ENCODE peak calls at places on chromosomes 16 and 17, in five cellular contexts. B is IMR-90, C is neuronal stem cell, K is H1, E is mesenchymal stem cell. F is an unnamed sample. For H3K36me3, the result is how much of the 10 kb centered on the place peaks cover.

GRCh38 chr16:11614587-11615175 is 28.0 kb upstream of the LITAF start:
- DNase-seq in B (no peak), C (no peak), K (no peak), E (no peak), F (peak)

GRCh38 chr17:79019631-79020584 is 4.1 kb upstream of the C1QTNF1 start:
- DNase-seq in B (peak), C (peak), K (no peak), E (peak), F (peak)

GRCh38 chr17:17058304-17058703 is 16.0 kb downstream of the MPRIP start:
- DNase-seq in B (no peak), C (no peak), K (no peak), E (no peak), F (no peak)

GRCh38 chr16:21101631-21102420 is 48.8 kb downstream of the DNAH3 start:
- DNase-seq in B (peak), C (peak), K (no peak), E (peak), F (no peak)

GRCh38 chr17:39752241-39752831 is 14.6 kb downstream of the GRB7 start:
- DNase-seq in B (no peak), C (no peak), K (no peak), E (no peak), F (no peak)

GRCh38 chr17:75087558-75088453 is at the start of gene SLC16A5:
- DNase-seq in B (peak), C (peak), K (peak), E (peak), F (peak)

GRCh38 chr17:81221371-81221841 is 1.4 kb downstream of the CEP131 start:
- DNase-seq in B (no peak), C (peak), K (peak), E (no peak), F (no peak)

GRCh38 chr17:72971513-72971880 is 121.0 kb downstream of the SLC39A11 start:
- DNase-seq in B (no peak), C (no peak), K (no peak), E (no peak), F (no peak)

GRCh38 chr16:61237804-61238485 is 798.3 kb downstream of the CDH8 start:
- DNase-seq in B (no peak), C (no peak), K (no peak), E (no peak), F (no peak)

GRCh38 chr16:89167425-89167941 is 4.1 kb upstream of the CDH15 start:
- DNase-seq in B (peak), C (peak), K (peak), E (peak), F (peak)

GRCh38 chr17:41003926-41004325 is 4.2 kb upstream of the KRTAP3-2 start:
- DNase-seq in B (no peak), C (no peak), K (no peak), E (no peak), F (no peak)

GRCh38 chr17:44940321-44940720 is 7.3 kb downstream of the KIF18B start:
- DNase-seq in B (no peak), C (no peak), K (no peak), E (no peak), F (peak)

GRCh38 chr17:32497431-32498205 is 10.8 kb downstream of the CDK5R1 start:
- DNase-seq in B (no peak), C (no peak), K (no peak), E (peak), F (no peak)

GRCh38 chr17:72812823-72813222 is 279.7 kb downstream of the SLC39A11 start:
- DNase-seq in B (peak), C (no peak), K (no peak), E (peak), F (no peak)

GRCh38 chr17:561118-561517 is 153.5 kb downstream of the VPS53 start:
- DNase-seq in B (peak), C (no peak), K (no peak), E (peak), F (no peak)

GRCh38 chr17:8079291-8080207 is 8.0 kb downstream of the ALOX12B start:
- DNase-seq in B (peak), C (peak), K (peak), E (peak), F (peak)

GRCh38 chr16:12219992-12220391 is 243.5 kb downstream of the SNX29 start:
- DNase-seq in B (no peak), C (no peak), K (no peak), E (no peak), F (no peak)

GRCh38 chr17:50681260-50682200 is 26.2 kb downstream of the ANKRD40 start:
- DNase-seq in B (peak), C (no peak), K (no peak), E (peak), F (peak)

GRCh38 chr17:76250141-76250540 is 9.8 kb upstream of the RNF157 start:
- DNase-seq in B (no peak), C (no peak), K (no peak), E (no peak), F (no peak)

GRCh38 chr17:8192070-8192815 is 2.3 kb upstream of the BORCS6 start:
- DNase-seq in B (peak), C (peak), K (peak), E (peak), F (peak)

GRCh38 chr17:42775534-42776098 is 2.4 kb downstream of the VPS25 start:
- DNase-seq in B (peak), C (no peak), K (no peak), E (peak), F (no peak)

GRCh38 chr17:6924121-6924676 is 71.7 kb upstream of the ALOX12 start:
- DNase-seq in B (no peak), C (no peak), K (no peak), E (no peak), F (no peak)

GRCh38 chr17:50949128-50950001 is 83.2 kb upstream of the TOB1 start:
- DNase-seq in B (no peak), C (no peak), K (no peak), E (no peak), F (no peak)

GRCh38 chr17:74045608-74046007 is 157.9 kb upstream of the RPL38 start:
- DNase-seq in B (no peak), C (no peak), K (no peak), E (no peak), F (peak)

GRCh38 chr17:78414178-78415162 is 36.0 kb downstream of the PGS1 start:
- DNase-seq in B (no peak), C (no peak), K (no peak), E (no peak), F (no peak)

GRCh38 chr16:65111306-65111705 is 10.6 kb downstream of the CDH11 start:
- DNase-seq in B (no peak), C (no peak), K (no peak), E (no peak), F (no peak)

GRCh38 chr16:66928702-66929388 is 3.5 kb upstream of the RRAD start:
- DNase-seq in B (peak), C (no peak), K (peak), E (peak), F (no peak)

GRCh38 chr16:24073321-24073720 is 182.8 kb upstream of the CACNG3 start:
- DNase-seq in B (no peak), C (no peak), K (no peak), E (no peak), F (peak)

GRCh38 chr17:1861391-1862010 is 31.7 kb downstream of the RPA1 start:
- DNase-seq in B (no peak), C (no peak), K (no peak), E (no peak), F (no peak)

GRCh38 chr17:1868090-1868489 is 38.3 kb downstream of the RPA1 start:
- DNase-seq in B (no peak), C (no peak), K (no peak), E (no peak), F (no peak)

GRCh38 chr17:1867307-1867706 is 37.5 kb downstream of the RPA1 start:
- DNase-seq in B (no peak), C (no peak), K (no peak), E (no peak), F (no peak)

GRCh38 chr17:1860978-1861377 is 31.2 kb downstream of the RPA1 start:
- DNase-seq in B (no peak), C (no peak), K (no peak), E (no peak), F (no peak)

DNA sequence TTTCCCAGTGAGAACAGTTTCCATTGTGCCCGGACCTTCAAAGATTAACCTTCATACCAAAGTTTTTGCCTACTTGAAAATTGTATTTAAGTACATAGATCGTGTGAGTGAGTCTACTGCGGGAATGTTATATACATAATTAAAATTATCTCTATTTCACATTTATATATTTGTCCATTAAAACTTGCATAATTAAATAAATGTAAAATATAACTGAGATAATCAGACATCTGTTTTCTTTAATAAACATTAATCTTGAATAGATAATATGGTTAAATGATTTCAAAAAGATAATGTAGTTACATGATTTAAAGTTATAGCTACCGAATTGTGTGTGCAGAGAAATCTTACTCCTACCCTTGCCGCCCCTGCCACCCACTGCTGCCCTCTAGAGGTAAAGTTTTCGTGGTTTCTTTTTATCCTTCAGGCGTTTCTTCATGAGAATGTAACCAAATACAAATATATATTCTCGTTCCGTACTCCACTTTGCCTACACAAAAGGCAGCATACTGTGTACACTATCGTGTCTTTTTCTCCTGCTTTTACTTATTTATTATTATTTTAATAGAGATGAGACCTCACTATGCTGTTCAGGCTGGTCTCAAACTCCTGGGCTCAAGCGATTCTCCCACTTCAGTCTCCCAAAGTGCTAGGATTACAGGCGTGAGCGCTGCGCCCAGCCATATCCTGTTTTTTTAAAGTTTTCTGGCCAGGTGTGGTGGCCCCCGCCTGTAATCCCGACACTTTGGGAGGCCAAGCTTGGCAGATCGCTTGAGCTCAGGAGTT is 35.6 kb downstream of the RPA1 start:
- DNase-seq in B (peak), C (no peak), K (peak), E (peak), F (peak)
- H3K36me3 ChIP-seq in B (under half), C (under half), K (under half), E (under half), F (under half)

GRCh38 chr16:28823291-28823718 is 506 bp downstream of the ATXN2L start:
- DNase-seq in B (no peak), C (no peak), K (no peak), E (no peak), F (no peak)

GRCh38 chr16:28826141-28826540 is 3.3 kb downstream of the ATXN2L start:
- DNase-seq in B (peak), C (no peak), K (no peak), E (peak), F (no peak)

GRCh38 chr16:28822520-28823290 is at the start of gene ATXN2L:
- DNase-seq in B (peak), C (peak), K (peak), E (peak), F (peak)

GRCh38 chr16:28823719-28824547 is 1.1 kb downstream of the ATXN2L start:
- DNase-seq in B (peak), C (peak), K (peak), E (peak), F (peak)

DNA sequence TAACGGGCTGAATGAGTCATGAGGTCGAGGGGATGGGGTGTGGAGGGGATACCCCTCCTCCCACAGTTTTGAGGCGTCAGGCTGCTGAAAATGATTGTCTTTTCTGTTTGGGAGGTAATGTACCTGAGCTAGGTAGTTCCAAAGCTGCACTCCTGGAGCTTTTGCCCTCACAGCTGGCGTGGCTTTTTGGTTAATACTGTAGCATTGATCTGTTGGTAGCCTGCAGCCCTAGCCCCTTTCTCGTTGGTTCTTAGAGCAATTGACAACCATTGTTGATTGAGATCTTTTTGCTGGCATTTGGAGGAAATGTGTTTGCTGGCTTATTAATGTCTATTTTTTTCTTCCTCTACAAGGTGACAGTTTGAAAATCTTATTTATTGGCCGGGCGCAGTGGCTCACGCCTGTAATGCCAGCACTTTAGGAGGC is 1.8 kb downstream of the ATXN2L start:
- DNase-seq in B (no peak), C (no peak), K (no peak), E (no peak), F (no peak)
- H4K91ac ChIP-seq in B (peak), C (no peak), K (peak), E (peak), F (peak)

GRCh38 chr17:29155966-29156338 is 24.2 kb downstream of the MYO18A start:
- DNase-seq in B (peak), C (no peak), K (no peak), E (peak), F (peak)
- H2AK5ac ChIP-seq in B (peak), C (peak), K (peak), E (peak), F (peak)

GRCh38 chr17:82947051-82947991 is 107.5 kb upstream of the ZNF750 start:
- DNase-seq in B (no peak), C (no peak), K (no peak), E (no peak), F (no peak)

GRCh38 chr17:82946081-82946480 is 106.3 kb upstream of the ZNF750 start:
- DNase-seq in B (no peak), C (no peak), K (no peak), E (no peak), F (no peak)

GRCh38 chr17:82943339-82943738 is 103.5 kb upstream of the ZNF750 start:
- DNase-seq in B (no peak), C (no peak), K (no peak), E (no peak), F (no peak)

GRCh38 chr17:82943751-82944150 is 103.9 kb upstream of the ZNF750 start:
- DNase-seq in B (no peak), C (no peak), K (no peak), E (no peak), F (no peak)

DNA sequence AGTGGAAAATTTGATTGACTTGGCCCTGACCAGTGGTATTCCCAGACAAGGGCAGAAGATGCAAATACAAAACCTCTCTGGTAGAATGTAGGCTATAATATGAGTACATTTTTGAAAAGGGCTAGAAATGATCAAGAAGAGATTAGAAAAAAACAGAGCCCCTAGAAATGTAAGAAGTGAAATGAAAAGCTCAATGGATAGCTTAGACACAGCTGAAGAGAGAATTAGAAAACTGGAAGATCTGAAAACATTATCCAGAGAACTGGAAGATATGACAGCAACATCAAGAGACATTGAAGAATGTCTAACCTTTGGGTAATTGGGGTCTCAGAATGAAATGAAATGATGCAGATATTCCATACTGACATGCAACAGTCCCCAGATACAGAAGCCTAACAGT is 105.2 kb upstream of the ZNF750 start:
- DNase-seq in B (no peak), C (no peak), K (no peak), E (no peak), F (no peak)
- H3K36me3 ChIP-seq in B (under half), C (under half), K (under half), E (half or more), F (under half)

GRCh38 chr17:57918017-57918895 is 37.0 kb downstream of the CUEDC1 start:
- DNase-seq in B (peak), C (no peak), K (no peak), E (peak), F (no peak)
- H4K91ac ChIP-seq in B (peak), C (peak), K (no peak), E (peak), F (no peak)

GRCh38 chr16:7270006-7270405 is 62.6 kb upstream of the RBFOX1 start:
- DNase-seq in B (no peak), C (no peak), K (no peak), E (no peak), F (no peak)

GRCh38 chr16:7272567-7273158 is 60.0 kb upstream of the RBFOX1 start:
- DNase-seq in B (no peak), C (no peak), K (no peak), E (no peak), F (no peak)

GRCh38 chr16:7268182-7268581 is 64.5 kb upstream of the RBFOX1 start:
- DNase-seq in B (no peak), C (peak), K (peak), E (no peak), F (peak)

DNA sequence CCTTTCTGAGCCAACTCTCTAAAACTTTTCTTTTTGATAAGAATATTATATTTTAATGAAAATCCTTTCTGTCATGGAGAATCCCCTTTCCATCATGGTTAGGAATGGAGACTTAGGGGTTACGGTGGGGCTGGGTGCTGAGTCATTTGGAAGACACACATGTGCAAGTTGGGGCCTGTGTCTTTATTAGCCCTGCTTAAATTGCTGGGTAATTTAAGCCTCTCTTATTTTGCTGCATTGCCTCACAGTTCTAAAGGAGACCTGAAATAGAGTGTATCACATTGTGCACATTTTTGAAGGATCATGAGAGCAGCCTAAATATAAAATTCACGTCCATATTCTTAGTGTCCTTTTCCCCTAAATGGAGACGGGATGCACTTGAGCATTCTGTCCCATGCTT is 61.8 kb upstream of the RBFOX1 start:
- DNase-seq in B (no peak), C (no peak), K (no peak), E (no peak), F (no peak)
- H2AK5ac ChIP-seq in B (no peak), C (no peak), K (no peak), E (no peak), F (no peak)

GRCh38 chr17:28746611-28747045 is 2.8 kb downstream of the TRAF4 start:
- DNase-seq in B (no peak), C (no peak), K (peak), E (no peak), F (peak)
- H3K36me3 ChIP-seq in B (under half), C (under half), K (under half), E (half or more), F (half or more)

DNA sequence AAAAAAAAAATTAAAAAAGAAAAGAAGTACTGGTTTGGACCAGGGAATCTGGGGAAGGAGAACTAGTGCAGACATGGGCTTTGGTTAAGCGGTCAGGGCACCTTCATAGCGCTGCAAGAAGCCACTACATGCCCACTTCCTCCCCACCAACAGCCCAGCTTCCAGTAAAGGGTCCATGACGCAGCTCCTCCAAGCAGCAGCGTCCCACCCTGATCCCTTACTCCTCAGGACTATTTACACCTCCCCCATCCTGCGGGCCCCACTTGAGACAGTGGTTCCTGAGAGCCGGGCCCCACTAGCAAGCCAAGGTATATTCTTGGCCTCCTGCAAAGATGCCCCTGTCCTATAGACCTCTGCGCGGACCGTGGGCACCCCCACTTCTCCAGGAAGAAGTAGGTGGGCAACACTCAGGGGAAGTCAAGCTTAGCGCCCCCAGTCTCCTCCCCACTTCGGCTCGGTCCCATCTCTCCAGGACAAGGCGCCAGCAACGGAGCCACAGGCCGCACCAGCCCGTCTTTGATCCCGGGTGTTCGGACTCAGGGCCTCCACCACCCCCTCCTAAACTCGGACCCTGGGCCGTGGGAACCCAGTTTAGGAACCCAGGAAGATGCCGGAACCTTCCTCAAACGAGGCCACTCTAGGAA is 913 bp upstream of the PRR14 start:
- DNase-seq in B (no peak), C (no peak), K (no peak), E (no peak), F (no peak)
- H4K91ac ChIP-seq in B (peak), C (no peak), K (peak), E (peak), F (peak)